ENCODE peak calls at places on chromosomes 6 and 20, in four cellular contexts. B is ovary, H is heart right ventricle, N is mammary epithelial cell. D is an unnamed sample.

GRCh38 chr6:130879826-130880225 is 52.6 kb downstream of the SMLR1 start:
- DNase-seq in N (no peak), B (no peak), H (no peak), D (no peak)

GRCh38 chr6:32202186-32202585 is 9.7 kb upstream of the GPSM3 start:
- DNase-seq in N (no peak), B (no peak), H (no peak), D (no peak)

GRCh38 chr6:106974999-106975698 is 620 bp upstream of the CD24 start:
- DNase-seq in N (peak; percentile 75), H (peak; percentile 31), B (peak; percentile 36), D (peak; percentile 60)

GRCh38 chr6:95133578-95133977 is 443.8 kb upstream of the MANEA start:
- DNase-seq in H (no peak), B (no peak), N (peak; percentile 51), D (no peak)

GRCh38 chr20:1291191-1291741 is 25.2 kb downstream of the SNPH start:
- DNase-seq in B (no peak), H (no peak), N (peak; percentile 7), D (no peak)

GRCh38 chr6:44122821-44123220 is 4.4 kb downstream of the MRPL14 start:
- DNase-seq in N (no peak), B (no peak), H (no peak), D (no peak)

GRCh38 chr20:9161308-9161707 is 92.4 kb downstream of the PLCB4 start:
- DNase-seq in H (no peak), N (no peak), B (no peak), D (no peak)

GRCh38 chr6:113172531-113172966 is 684.6 kb upstream of the MARCKS start:
- DNase-seq in H (peak; percentile 18), B (no peak), N (no peak), D (no peak)

GRCh38 chr6:134925800-134926199 is 24.1 kb downstream of the ALDH8A1 start:
- DNase-seq in B (no peak), N (peak; percentile 72), H (no peak), D (no peak)

GRCh38 chr20:35490736-35491181 is 35.4 kb downstream of the CEP250 start:
- DNase-seq in N (no peak), H (no peak), B (no peak), D (no peak)

GRCh38 chr6:33163540-33163939 is 28.7 kb downstream of the COL11A2 start:
- DNase-seq in N (no peak), B (no peak), H (no peak), D (no peak)

GRCh38 chr6:55174211-55175013 is at the start of gene HCRTR2:
- DNase-seq in N (no peak), H (no peak), B (no peak), D (no peak)

GRCh38 chr6:89034586-89035251 is 45.8 kb upstream of the PNRC1 start:
- DNase-seq in B (no peak), N (peak; percentile 98), H (no peak), D (no peak)

GRCh38 chr6:16712931-16713484 is 48.3 kb downstream of the ATXN1 start:
- DNase-seq in B (no peak), N (peak; percentile 92), H (no peak), D (peak; percentile 39)

GRCh38 chr6:13454286-13455221 is 32.8 kb downstream of the GFOD1 start:
- DNase-seq in N (peak; percentile 25), H (no peak), B (no peak), D (peak; percentile 51)

GRCh38 chr6:42001506-42001905 is 48.8 kb upstream of the TAF8 start:
- DNase-seq in B (no peak), H (no peak), N (no peak), D (no peak)

GRCh38 chr20:62617711-62618483 is 24.4 kb upstream of the SLCO4A1 start:
- DNase-seq in N (no peak), H (peak; percentile 74), B (no peak), D (peak; percentile 67)

GRCh38 chr20:982754-983153 is 19.4 kb downstream of the RSPO4 start:
- DNase-seq in H (no peak), N (no peak), B (no peak), D (no peak)

GRCh38 chr20:3420211-3420707 is 12.8 kb upstream of the DNAAF9 start:
- DNase-seq in N (peak; percentile 93), H (no peak), B (no peak), D (peak; percentile 63)

GRCh38 chr20:49647509-49647908 is 66.2 kb downstream of the B4GALT5 start:
- DNase-seq in N (no peak), B (no peak), H (no peak), D (no peak)

GRCh38 chr6:152049502-152049901 is 242.0 kb downstream of the ESR1 start:
- DNase-seq in N (no peak), H (no peak), B (no peak), D (no peak)

GRCh38 chr20:21713901-21714296 is 8.4 kb downstream of the PAX1 start:
- DNase-seq in N (no peak), H (no peak), B (no peak), D (no peak)

GRCh38 chr6:153092082-153093013 is 38.7 kb downstream of the RGS17 start:
- DNase-seq in H (no peak), B (no peak), N (peak; percentile 76), D (no peak)

GRCh38 chr6:26249959-26250805 is 114.8 kb upstream of the BTN3A2 start:
- DNase-seq in B (no peak), H (peak; percentile 39), N (peak; percentile 84), D (peak; percentile 57)

GRCh38 chr20:24872291-24873014 is 76.6 kb upstream of the CST7 start:
- DNase-seq in B (no peak), H (no peak), N (no peak), D (no peak)

DNA sequence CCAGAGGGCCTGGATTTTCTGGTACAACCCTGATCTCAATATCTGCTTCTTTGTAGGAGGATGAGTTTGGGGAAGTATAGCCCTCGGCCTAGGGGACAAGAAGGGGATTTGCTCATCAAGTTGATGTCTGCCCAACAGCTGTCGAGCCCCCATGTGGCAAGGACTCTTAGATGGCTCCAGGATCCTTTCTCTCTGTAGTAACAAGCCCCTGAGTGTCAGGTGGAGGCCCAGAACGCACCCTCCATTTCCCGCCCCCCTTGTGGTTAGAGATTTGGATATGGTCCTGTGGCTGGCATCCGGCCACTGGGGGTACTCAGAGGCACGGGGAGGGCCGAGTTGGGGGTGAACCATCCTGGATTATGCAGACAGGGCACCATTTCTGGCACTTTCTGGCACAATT is 50.1 kb downstream of the CTCFL start:
- DNase-seq in N (no peak), B (no peak), H (no peak), D (no peak)
- H3K4me1 ChIP-seq in N (no peaks in the 10 kb centered on the region), B (no peaks in the 10 kb centered on the region), H (peaks cover 3% of the 10 kb centered on the region), D (peaks cover 15% of the 10 kb centered on the region)

GRCh38 chr6:34888441-34888820 is 589 bp upstream of the TAF11 start:
- DNase-seq in H (no peak), N (no peak), B (no peak), D (no peak)

GRCh38 chr6:34891296-34891695 is 2.2 kb downstream of the ANKS1A start:
- DNase-seq in H (no peak), N (peak; percentile 25), B (no peak), D (no peak)

GRCh38 chr6:34888874-34889555 is at the start of gene ANKS1A:
- DNase-seq in B (peak; percentile 92), N (peak; percentile 81), H (peak; percentile 85), D (peak; percentile 79)

GRCh38 chr6:34887753-34888440 is at the start of gene TAF11:
- DNase-seq in B (peak; percentile 95), N (peak; percentile 92), H (peak; percentile 92), D (peak; percentile 94)

GRCh38 chr6:34890526-34890910 is 1.5 kb downstream of the ANKS1A start:
- DNase-seq in H (no peak), N (no peak), B (no peak), D (no peak)
- TF ChIP-seq CTCF in H (no peak), N (no peak), B (no peak), D (no peak)

DNA sequence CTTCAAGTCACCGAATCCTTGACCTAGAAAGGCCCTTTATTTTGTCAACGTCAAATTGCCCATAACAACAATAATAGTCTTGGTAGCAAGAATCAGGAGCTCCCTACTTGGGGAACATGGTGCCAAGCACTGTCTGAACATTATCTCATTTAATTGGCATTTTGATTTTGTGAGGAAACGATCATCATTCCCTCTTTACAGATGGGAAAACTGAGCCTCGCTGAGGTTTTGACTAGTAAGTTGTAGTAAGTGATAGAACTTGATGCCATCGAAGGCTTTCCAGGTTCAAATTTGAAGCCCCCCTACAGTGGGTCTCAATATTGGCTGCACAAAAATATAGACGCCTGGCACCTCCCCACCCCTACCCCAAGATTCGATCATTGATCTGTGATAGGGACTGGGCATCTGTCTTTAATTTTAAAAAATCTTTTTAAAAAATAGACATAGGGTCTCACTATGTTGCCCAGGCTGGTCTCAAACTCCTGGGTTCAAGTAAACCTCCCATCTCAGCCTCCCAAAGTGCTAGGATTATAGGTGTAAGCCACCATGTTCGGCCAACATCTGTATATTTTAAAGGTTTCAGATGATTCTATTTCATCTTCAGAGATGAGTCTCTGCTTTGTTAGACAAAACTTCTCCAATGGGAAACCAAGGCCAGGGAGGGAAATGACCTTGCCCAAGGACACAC is 36.7 kb downstream of the HNF4A start:
- DNase-seq in N (no peak), H (no peak), B (no peak), D (no peak)
- H3K4me1 ChIP-seq in N (peaks cover 13% of the 10 kb centered on the region), H (no peaks in the 10 kb centered on the region), B (peaks cover 19% of the 10 kb centered on the region), D (no peaks in the 10 kb centered on the region)

DNA sequence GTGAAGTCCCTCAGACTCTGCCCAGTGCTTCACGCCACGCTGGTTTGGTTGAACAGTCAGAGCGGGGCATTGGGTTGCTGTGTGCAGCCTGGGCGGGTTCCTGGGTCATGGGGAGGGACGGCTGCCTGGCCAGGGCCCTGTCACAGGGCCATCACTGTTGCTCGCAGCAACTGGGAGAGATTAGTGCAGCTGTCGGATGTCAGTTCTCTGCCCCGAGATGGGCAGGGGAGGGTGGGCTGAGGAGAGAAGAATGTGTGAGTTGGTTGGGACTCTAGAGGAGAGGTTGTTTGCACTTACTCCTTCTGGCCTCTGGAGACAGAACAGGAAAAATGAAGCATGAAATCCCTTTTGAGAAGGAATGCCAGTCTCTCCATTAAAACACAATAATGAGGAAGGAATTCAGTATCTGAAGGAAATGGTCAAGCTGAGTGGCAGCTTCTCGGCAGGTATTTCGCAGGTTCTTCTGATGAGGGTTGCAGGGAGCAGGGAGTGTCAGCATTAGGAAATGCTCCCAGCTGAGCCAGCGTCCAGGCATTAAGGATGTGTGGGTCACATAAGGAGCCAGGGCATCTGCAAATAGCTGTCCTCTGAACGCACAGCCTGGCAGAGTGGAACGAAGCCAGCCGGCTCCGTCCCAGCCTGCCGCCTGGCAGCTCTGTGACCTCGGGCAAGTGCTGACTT is 95.9 kb downstream of the SSR1 start:
- DNase-seq in B (no peak), H (peak; percentile 57), N (peak; percentile 64), D (peak; percentile 70)
- TF ChIP-seq CTCF in B (no peak), H (no peak), N (no peak), D (no peak)

GRCh38 chr6:36546958-36547645 is at the start of gene STK38:
- DNase-seq in B (peak; percentile 97), N (peak; percentile 81), H (peak; percentile 96), D (peak; percentile 90)

GRCh38 chr6:36547646-36548400 is 544 bp upstream of the STK38 start:
- DNase-seq in B (no peak), N (no peak), H (no peak), D (no peak)

GRCh38 chr6:36548401-36548743 is 1.1 kb upstream of the STK38 start:
- DNase-seq in B (no peak), N (no peak), H (no peak), D (no peak)

GRCh38 chr6:36545767-36546663 is 1.3 kb downstream of the STK38 start:
- DNase-seq in H (no peak), B (no peak), N (peak; percentile 21), D (no peak)

DNA sequence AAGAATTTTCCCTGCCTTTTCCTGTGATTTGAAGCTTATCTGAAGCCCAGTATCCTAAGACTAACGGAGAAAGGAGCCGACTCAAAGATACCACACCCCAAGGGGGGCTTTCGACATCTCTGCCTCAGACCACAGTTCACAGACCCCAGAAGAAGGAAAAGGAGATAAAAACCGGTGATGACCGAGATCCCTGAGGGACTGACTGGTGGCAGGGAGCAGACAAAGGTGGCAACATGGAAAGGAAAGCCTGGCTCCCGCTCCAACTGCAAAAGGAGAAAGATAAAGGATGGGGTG is 668 bp downstream of the STK38 start:
- DNase-seq in N (peak; percentile 21), B (no peak), H (no peak), D (no peak)
- H3K4me1 ChIP-seq in N (peaks cover 3% of the 10 kb centered on the region), B (peaks cover 9% of the 10 kb centered on the region), H (peaks cover 34% of the 10 kb centered on the region), D (peaks cover 20% of the 10 kb centered on the region)

D was measured in psoas muscle.